ENCODE peak calls at places on chromosomes 4 and X, in five cellular contexts. D, V, I, T and O are unnamed samples. For H3K27me3 and H3K4me1, the result is how much of the 10 kb centered on the place peaks cover.

GRCh38 chr4:68954126-68954525 is 2.5 kb upstream of the UGT2A3 start:
- DNase-seq in T (no peak), D (no peak), I (no peak), V (no peak), O (no peak)

GRCh38 chr4:23455482-23455881 is 434.4 kb downstream of the PPARGC1A start:
- DNase-seq in I (no peak), D (no peak), T (no peak), V (no peak), O (no peak)

GRCh38 chr4:112514449-112515277 is 1.3 kb downstream of the NEUROG2 start:
- DNase-seq in V (no peak), T (no peak), D (no peak), I (no peak), O (no peak)

GRCh38 chr4:145709843-145710242 is 29.9 kb downstream of the C4orf51 start:
- DNase-seq in T (no peak), V (peak), D (no peak), I (peak), O (no peak)

GRCh38 chrX:66677430-66677829 is 38.6 kb upstream of the EDA2R start:
- DNase-seq in D (no peak), I (peak), V (no peak), T (no peak), O (no peak)

GRCh38 chr4:15541941-15542340 is 72.3 kb downstream of the CC2D2A start:
- DNase-seq in D (no peak), T (no peak), V (no peak), I (no peak), O (no peak)

GRCh38 chr4:81538712-81539432 is 67.2 kb upstream of the RASGEF1B start:
- DNase-seq in T (no peak), V (no peak), D (no peak), I (no peak), O (no peak)

GRCh38 chrX:109534933-109535332 is 1.7 kb upstream of the NXT2 start:
- DNase-seq in T (no peak), V (no peak), D (no peak), I (no peak), O (no peak)

GRCh38 chr4:72186714-72187113 is 154.9 kb downstream of the NPFFR2 start:
- DNase-seq in V (no peak), D (no peak), I (no peak), T (no peak), O (no peak)

GRCh38 chr4:121339307-121339706 is 41.5 kb downstream of the QRFPR start:
- DNase-seq in V (peak), D (no peak), T (no peak), I (peak), O (no peak)

GRCh38 chr4:123826896-123827295 is 430.3 kb downstream of the SPRY1 start:
- DNase-seq in I (peak), V (peak), T (no peak), D (no peak), O (no peak)

GRCh38 chrX:40154229-40154852 is 56.6 kb upstream of the BCOR start:
- DNase-seq in V (no peak), T (peak), I (no peak), D (no peak), O (no peak)

GRCh38 chrX:43166874-43167273 is 388.9 kb upstream of the PPP1R2C start:
- DNase-seq in V (no peak), D (no peak), I (no peak), T (no peak), O (no peak)

GRCh38 chrX:103362504-103362903 is 6.2 kb downstream of the TCEAL9 start:
- DNase-seq in T (no peak), V (peak), I (no peak), D (no peak), O (no peak)

GRCh38 chr4:48022192-48022799 is 5.7 kb downstream of the NIPAL1 start:
- DNase-seq in I (no peak), D (no peak), T (no peak), V (no peak), O (no peak)

GRCh38 chr4:9904976-9905587 is 116.2 kb downstream of the SLC2A9 start:
- DNase-seq in T (no peak), I (peak), D (no peak), V (peak), O (no peak)

GRCh38 chrX:17291141-17291900 is 83.7 kb upstream of the NHS start:
- DNase-seq in T (no peak), V (no peak), D (no peak), I (no peak), O (no peak)

GRCh38 chr4:120922390-120923200 is at the start of gene PRDM5:
- DNase-seq in D (peak), T (peak), I (peak), V (peak), O (peak)

GRCh38 chr4:1504786-1505500 is 98.7 kb upstream of the NKX1-1 start:
- DNase-seq in V (no peak), I (no peak), D (no peak), T (no peak), O (peak)

GRCh38 chr4:4535590-4535989 is 6.3 kb downstream of the STX18 start:
- DNase-seq in T (no peak), D (no peak), I (no peak), V (no peak), O (no peak)

GRCh38 chr4:8882239-8882638 is 10.6 kb upstream of the HMX1 start:
- DNase-seq in V (no peak), T (no peak), I (no peak), D (no peak), O (no peak)

GRCh38 chr4:153683763-153684181 is 308 bp upstream of the TLR2 start:
- DNase-seq in T (no peak), D (no peak), I (no peak), V (no peak), O (no peak)

GRCh38 chr4:153747406-153747805 is 12.4 kb downstream of the RNF175 start:
- DNase-seq in I (no peak), T (no peak), D (no peak), V (no peak), O (no peak)

GRCh38 chrX:54182194-54182863 is 725 bp downstream of the FAM120C start:
- DNase-seq in I (no peak), V (peak), D (peak), T (peak), O (peak)

GRCh38 chr4:41204400-41204978 is 9.9 kb downstream of the APBB2 start:
- DNase-seq in V (peak), D (no peak), T (peak), I (peak), O (no peak)

GRCh38 chr4:3074846-3075651 is 568 bp downstream of the HTT start:
- DNase-seq in D (no peak), V (peak), I (peak), T (peak), O (peak)

GRCh38 chrX:41553688-41554087 is 106.5 kb downstream of the NYX start:
- DNase-seq in T (no peak), I (no peak), V (peak), D (no peak), O (no peak)

GRCh38 chr4:53313510-53313909 is 52.4 kb downstream of the SCFD2 start:
- DNase-seq in V (peak), I (peak), T (no peak), D (no peak), O (no peak)

GRCh38 chr4:174357321-174357720 is 73.6 kb downstream of the CEP44 start:
- DNase-seq in T (no peak), I (no peak), D (no peak), V (no peak), O (no peak)

GRCh38 chrX:44974462-44974861 is 101.5 kb downstream of the KDM6A start:
- DNase-seq in T (no peak), I (peak), D (no peak), V (peak), O (no peak)

GRCh38 chr4:114598191-114599121 is at the start of gene UGT8:
- DNase-seq in T (no peak), V (peak), I (peak), D (no peak), O (peak)

GRCh38 chr4:172726001-172726423 is 442.6 kb upstream of the GALNT7 start:
- DNase-seq in T (no peak), D (no peak), V (no peak), I (no peak), O (no peak)

GRCh38 chr4:125115941-125116340 is 198.8 kb upstream of the FAT4 start:
- DNase-seq in V (peak), D (no peak), T (no peak), I (no peak), O (no peak)

GRCh38 chrX:35040871-35041270 is 98.3 kb downstream of the FAM47B start:
- DNase-seq in V (peak), D (no peak), I (no peak), T (no peak), O (no peak)
- H3K27me3 ChIP-seq in V (under half), D (under half), I (under half), T (under half), O (under half)

GRCh38 chr4:14338866-14339265 is 663.4 kb upstream of the CPEB2 start:
- DNase-seq in D (no peak), T (no peak), V (no peak), I (no peak), O (no peak)
- H3K4me1 ChIP-seq in D (under half), T (under half), V (under half), I (under half), O (under half)

GRCh38 chrX:78543281-78543680 is 115.8 kb downstream of the RTL3 start:
- DNase-seq in V (no peak), I (no peak), D (no peak), T (no peak), O (no peak)
- H3K27me3 ChIP-seq in V (under half), I (under half), D (under half), T (under half), O (under half)

GRCh38 chrX:154717824-154718223 is 33.1 kb downstream of the GAB3 start:
- DNase-seq in I (no peak), V (no peak), T (no peak), D (no peak), O (no peak)

GRCh38 chrX:154712781-154713391 is 38.0 kb downstream of the GAB3 start:
- DNase-seq in D (no peak), T (no peak), I (peak), V (peak), O (no peak)

GRCh38 chrX:154714925-154715324 is 36.0 kb downstream of the GAB3 start:
- DNase-seq in D (peak), I (no peak), V (no peak), T (no peak), O (no peak)

GRCh38 chrX:154718607-154719006 is 32.3 kb downstream of the GAB3 start:
- DNase-seq in D (no peak), T (no peak), I (no peak), V (no peak), O (no peak)

GRCh38 chrX:154715825-154716224 is 35.1 kb downstream of the GAB3 start:
- DNase-seq in T (no peak), I (no peak), V (no peak), D (no peak), O (no peak)
- H3K4me1 ChIP-seq in T (under half), I (under half), V (under half), D (under half), O (under half)